ENCODE peak calls at places on chromosomes 16 and 17, in six cellular contexts. C is A549; O is AG09319; R is M059J; D is fibroblast of pulmonary artery; Z is activated CD4-positive, alpha-beta T cell treated with anti-CD3 and anti-CD28 coated beads for 24 hours. K is an unnamed sample.

GRCh38 chr17:61400058-61400785 is 579 bp downstream of the TBX2 start:
- DNase-seq in C (peak), O (no peak), R (peak), D (peak), Z (no peak), K (peak)

GRCh38 chr17:58172369-58173071 is 5.7 kb downstream of the OR4D2 start:
- DNase-seq in C (peak), O (no peak), R (peak), D (peak), Z (peak), K (peak)

GRCh38 chr17:19299866-19300265 is 62.7 kb downstream of the B9D1 start:
- DNase-seq in C (no peak), O (no peak), R (no peak), D (no peak), Z (no peak), K (no peak)

GRCh38 chr16:70454221-70455034 is at the start of gene FCSK:
- DNase-seq in C (peak), O (no peak), R (peak), D (peak), Z (peak), K (peak)

GRCh38 chr17:19237389-19238166 is 412 bp downstream of the EPN2 start:
- DNase-seq in C (peak), O (no peak), R (peak), D (no peak), Z (peak), K (no peak)

GRCh38 chr17:81035389-81036127 is 607 bp downstream of the BAIAP2 start:
- DNase-seq in C (no peak), O (no peak), R (no peak), D (no peak), Z (no peak), K (peak)

GRCh38 chr17:13337864-13338371 is 263.8 kb downstream of the HS3ST3A1 start:
- DNase-seq in C (peak), O (no peak), R (peak), D (peak), Z (no peak), K (peak)

GRCh38 chr16:11291021-11291716 is 10.0 kb upstream of the PRM1 start:
- DNase-seq in C (no peak), O (no peak), R (no peak), D (no peak), Z (no peak), K (no peak)

GRCh38 chr16:13270602-13271001 is 369.2 kb downstream of the SHISA9 start:
- DNase-seq in C (no peak), O (no peak), R (no peak), D (no peak), Z (no peak), K (no peak)

GRCh38 chr16:54926166-54926838 is 4.4 kb upstream of the IRX5 start:
- DNase-seq in C (no peak), O (no peak), R (peak), D (no peak), Z (no peak), K (peak)

GRCh38 chr17:42065201-42065600 is 14.8 kb upstream of the C17orf113 start:
- DNase-seq in C (no peak), O (no peak), R (peak), D (no peak), Z (no peak), K (no peak)

GRCh38 chr17:4331614-4332013 is 34.9 kb downstream of the UBE2G1 start:
- DNase-seq in C (no peak), O (no peak), R (no peak), D (no peak), Z (no peak), K (no peak)

GRCh38 chr16:73020409-73020884 is 27.5 kb downstream of the ZFHX3 start:
- DNase-seq in C (peak), O (peak), R (peak), D (peak), Z (no peak), K (no peak)

GRCh38 chr16:80040413-80040812 is 439.9 kb upstream of the MAF start:
- DNase-seq in C (no peak), O (no peak), R (no peak), D (no peak), Z (no peak), K (no peak)

K was measured in NCI-H226.